ENCODE peak calls at places on chromosomes 11 and 22, in nine cellular contexts. H is NCI-H446; Y is CD4-positive, alpha-beta memory T cell; D is SK-N-SH; I is IMR-90; R is LoVo; L is NCI-H1694; V is epithelial cell of esophagus; U is activated effector memory CD4-positive, alpha-beta T cell treated with anti-CD3 and anti-CD28 coated beads, Interleukin-2, amount 50 U/mL, for 16 hours. A is an unnamed sample.

GRCh38 chr22:38758276-38758945 is 2.6 kb upstream of the SUN2 start:
- DNase-seq in D (no peak), H (no peak), L (peak), R (no peak), Y (peak), U (peak), I (no peak), V (no peak), A (no peak)

GRCh38 chr11:20647976-20648565 is 21.3 kb upstream of the NELL1 start:
- DNase-seq in D (peak), L (peak), I (peak), U (no peak), H (peak), V (peak), R (peak), Y (no peak), A (peak)

GRCh38 chr11:17773674-17774073 is 39.1 kb downstream of the KCNC1 start:
- DNase-seq in H (no peak), Y (no peak), I (no peak), D (no peak), L (no peak), R (no peak), V (no peak), U (peak), A (no peak)

GRCh38 chr11:34274712-34275398 is 83.0 kb downstream of the ABTB2 start:
- DNase-seq in V (peak), L (no peak), I (peak), R (no peak), H (peak), U (no peak), D (peak), Y (no peak), A (peak)

GRCh38 chr22:21985214-21985613 is 2.6 kb upstream of the TOP3B start:
- DNase-seq in L (no peak), V (no peak), U (no peak), R (no peak), D (no peak), I (no peak), H (no peak), Y (no peak), A (no peak)

GRCh38 chr11:1337647-1338007 is 28.2 kb upstream of the TOLLIP start:
- DNase-seq in L (no peak), R (no peak), U (peak), Y (no peak), V (no peak), I (no peak), D (peak), H (no peak), A (no peak)

GRCh38 chr11:45026835-45027234 is 76.2 kb upstream of the TP53I11 start:
- DNase-seq in L (peak), I (no peak), U (no peak), D (peak), R (no peak), Y (no peak), V (no peak), H (peak), A (no peak)

GRCh38 chr11:73342633-73343032 is 33.6 kb upstream of the RELT start:
- DNase-seq in H (no peak), I (no peak), R (no peak), D (peak), L (no peak), U (no peak), Y (no peak), V (peak), A (no peak)

GRCh38 chr11:567629-568258 is 7.0 kb downstream of the RASSF7 start:
- DNase-seq in Y (peak), D (no peak), L (no peak), I (no peak), V (no peak), H (no peak), U (peak), R (no peak), A (no peak)

GRCh38 chr11:133790995-133791394 is 54.3 kb downstream of the SPATA19 start:
- DNase-seq in R (no peak), Y (no peak), V (no peak), D (no peak), U (no peak), L (no peak), H (no peak), I (no peak), A (no peak)

A was measured in RWPE1.